ENCODE peak calls at places on chromosomes 7 and 10, in four cellular contexts. R is GM12865, G is NT2/D1, E is RWPE2. H is an unnamed sample.

GRCh38 chr7:155974186-155974897 is 162.1 kb upstream of the SHH start:
- DNase-seq in E (peak), R (no peak), G (no peak), H (no peak)

GRCh38 chr7:128005117-128005516 is 26.1 kb downstream of the LRRC4 start:
- DNase-seq in G (no peak), E (no peak), R (no peak), H (no peak)

GRCh38 chr7:66076459-66077329 is 1.1 kb downstream of the ASL start:
- DNase-seq in E (no peak), R (no peak), G (no peak), H (no peak)

GRCh38 chr7:70271617-70272081 is 673.4 kb downstream of the AUTS2 start:
- DNase-seq in R (no peak), G (no peak), E (no peak), H (no peak)

GRCh38 chr10:13536674-13537366 is 8.0 kb upstream of the BEND7 start:
- DNase-seq in E (no peak), R (peak), G (peak), H (peak)

GRCh38 chr10:103021897-103022286 is 103.8 kb downstream of the CNNM2 start:
- DNase-seq in R (no peak), E (no peak), G (no peak), H (no peak)

GRCh38 chr7:29457141-29457561 is 106.5 kb upstream of the PRR15 start:
- DNase-seq in E (no peak), R (no peak), G (peak), H (no peak)

GRCh38 chr10:46077141-46077554 is 31.1 kb upstream of the MSMB start:
- DNase-seq in G (no peak), E (no peak), R (no peak), H (peak)

GRCh38 chr10:79348640-79348988 is 1.3 kb downstream of the PPIF start:
- DNase-seq in E (no peak), R (no peak), G (no peak), H (no peak)

GRCh38 chr10:93758911-93759410 is 1.2 kb downstream of the LGI1 start:
- DNase-seq in G (no peak), E (no peak), R (no peak), H (no peak)

GRCh38 chr7:51299391-51300133 is 17.0 kb downstream of the COBL start:
- DNase-seq in R (no peak), E (no peak), G (no peak), H (no peak)

GRCh38 chr7:51300762-51301674 is 15.6 kb downstream of the COBL start:
- DNase-seq in G (no peak), E (no peak), R (no peak), H (no peak)

GRCh38 chr7:51301806-51302205 is 14.8 kb downstream of the COBL start:
- DNase-seq in G (no peak), E (no peak), R (no peak), H (no peak)

GRCh38 chr7:51304729-51305128 is 11.9 kb downstream of the COBL start:
- DNase-seq in R (no peak), E (no peak), G (no peak), H (no peak)

DNA sequence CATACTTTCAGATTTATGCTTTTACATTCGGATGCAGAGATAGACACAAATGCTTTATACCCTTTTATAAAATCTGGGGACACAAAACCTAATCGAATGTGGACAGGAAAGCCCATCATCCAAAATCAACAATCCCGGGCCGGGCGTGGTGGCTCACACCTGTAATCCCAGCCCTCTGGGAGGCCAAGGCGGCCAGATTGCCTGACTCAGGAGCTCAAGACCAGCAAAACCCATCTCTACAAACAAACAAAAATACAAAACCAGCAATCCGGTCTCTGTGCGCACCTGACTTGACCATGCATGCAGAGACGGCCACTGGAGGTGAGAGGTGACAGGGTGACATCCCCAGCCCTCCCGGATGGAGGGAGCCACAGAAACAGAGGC is 13.5 kb downstream of the COBL start:
- DNase-seq in R (no peak), E (no peak), G (no peak), H (no peak)
- H3K4me3 ChIP-seq in R (no peak), E (no peak), G (no peak), H (no peak)

DNA sequence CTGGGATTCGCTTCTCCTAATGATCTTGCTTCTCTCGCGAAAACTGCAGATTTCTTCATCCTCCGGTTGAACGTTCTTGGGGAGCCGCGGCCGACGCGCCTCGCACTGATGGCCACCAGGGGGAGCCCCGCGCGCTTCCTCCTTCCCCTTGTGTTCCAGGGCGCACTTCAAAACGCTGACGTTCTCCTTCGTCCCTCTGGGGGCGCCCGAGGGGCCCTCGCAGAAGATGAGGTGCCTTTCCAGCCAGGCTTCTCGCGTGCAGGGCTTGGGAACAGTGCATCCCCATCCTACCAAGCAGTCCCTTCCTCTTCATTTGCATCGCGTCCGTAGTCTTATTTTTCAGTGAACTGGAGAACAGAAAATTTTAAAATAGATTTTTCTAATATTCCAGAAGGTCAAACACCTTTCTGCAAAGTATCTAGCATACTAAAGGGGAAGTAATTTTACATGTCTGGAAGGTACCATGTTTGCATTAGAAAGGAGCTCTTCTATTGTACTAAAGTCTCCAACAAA is 22.5 kb downstream of the GSTO2 start:
- DNase-seq in E (peak), R (peak), G (peak), H (peak)
- H3K4me3 ChIP-seq in E (no peak), R (no peak), G (no peak), H (no peak)

DNA sequence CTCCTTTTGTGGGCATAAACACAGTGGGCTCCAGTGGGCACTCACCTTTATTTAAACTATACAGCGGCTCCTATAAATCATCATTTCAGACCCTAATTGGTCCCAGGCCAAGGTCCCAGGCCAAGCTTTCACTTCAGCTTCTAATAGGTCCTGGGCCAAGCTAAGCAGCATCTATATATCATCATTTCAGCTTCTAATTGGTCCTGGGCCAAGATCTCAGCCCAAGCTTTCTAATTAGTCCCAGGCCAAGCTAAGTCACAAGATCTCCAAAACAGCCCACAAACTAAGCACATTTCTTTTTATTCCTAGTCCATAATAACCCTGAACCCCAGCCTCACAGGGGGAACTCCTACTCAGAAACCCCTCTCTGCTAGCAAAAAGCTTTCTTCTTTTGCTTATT is 47.1 kb downstream of the ZNF680 start:
- DNase-seq in R (no peak), E (no peak), G (no peak), H (no peak)
- H3K4me3 ChIP-seq in R (no peak), E (no peak), G (no peak), H (no peak)

GRCh38 chr10:119658274-119658673 is 7.1 kb downstream of the BAG3 start:
- DNase-seq in E (peak), R (no peak), G (peak), H (no peak)
- H3K4me3 ChIP-seq in E (no peak), R (no peak), G (no peak), H (no peak)

GRCh38 chr7:151866761-151867650 is 9.9 kb downstream of the PRKAG2 start:
- DNase-seq in E (no peak), R (no peak), G (no peak), H (no peak)

GRCh38 chr7:151867912-151868804 is 8.8 kb downstream of the PRKAG2 start:
- DNase-seq in R (no peak), G (no peak), E (no peak), H (no peak)

GRCh38 chr7:151869968-151870918 is 6.7 kb downstream of the PRKAG2 start:
- DNase-seq in R (no peak), G (no peak), E (no peak), H (no peak)

GRCh38 chr7:151869457-151869856 is 7.5 kb downstream of the PRKAG2 start:
- DNase-seq in E (no peak), G (no peak), R (no peak), H (no peak)

GRCh38 chr7:151868805-151869188 is 8.1 kb downstream of the PRKAG2 start:
- DNase-seq in R (no peak), G (no peak), E (no peak), H (no peak)
- H3K4me3 ChIP-seq in R (no peak), G (no peak), E (no peak), H (no peak)

GRCh38 chr7:38330861-38331709 is 57.6 kb upstream of the TARP start:
- DNase-seq in R (peak), E (no peak), G (peak), H (no peak)
- H3K4me3 ChIP-seq in R (no peak), E (no peak), G (no peak), H (no peak)

GRCh38 chr7:102306916-102307677 is 20.4 kb downstream of the SH2B2 start:
- DNase-seq in G (peak), R (peak), E (peak), H (peak)
- H3K4me3 ChIP-seq in G (no peak), R (peak), E (no peak), H (no peak)

GRCh38 chr7:39463252-39463651 is 103.0 kb upstream of the YAE1 start:
- DNase-seq in E (no peak), G (no peak), R (no peak), H (no peak)

GRCh38 chr7:39468841-39469240 is 97.4 kb upstream of the YAE1 start:
- DNase-seq in G (no peak), E (no peak), R (no peak), H (no peak)

GRCh38 chr7:39461263-39461662 is 104.9 kb upstream of the YAE1 start:
- DNase-seq in E (no peak), G (no peak), R (no peak), H (no peak)

GRCh38 chr7:39464350-39465054 is 101.7 kb upstream of the YAE1 start:
- DNase-seq in R (no peak), G (no peak), E (no peak), H (no peak)

GRCh38 chr7:39465055-39465929 is 100.9 kb upstream of the YAE1 start:
- DNase-seq in G (peak), R (peak), E (no peak), H (peak)
- H3K4me3 ChIP-seq in G (no peak), R (no peak), E (no peak), H (peak)

DNA sequence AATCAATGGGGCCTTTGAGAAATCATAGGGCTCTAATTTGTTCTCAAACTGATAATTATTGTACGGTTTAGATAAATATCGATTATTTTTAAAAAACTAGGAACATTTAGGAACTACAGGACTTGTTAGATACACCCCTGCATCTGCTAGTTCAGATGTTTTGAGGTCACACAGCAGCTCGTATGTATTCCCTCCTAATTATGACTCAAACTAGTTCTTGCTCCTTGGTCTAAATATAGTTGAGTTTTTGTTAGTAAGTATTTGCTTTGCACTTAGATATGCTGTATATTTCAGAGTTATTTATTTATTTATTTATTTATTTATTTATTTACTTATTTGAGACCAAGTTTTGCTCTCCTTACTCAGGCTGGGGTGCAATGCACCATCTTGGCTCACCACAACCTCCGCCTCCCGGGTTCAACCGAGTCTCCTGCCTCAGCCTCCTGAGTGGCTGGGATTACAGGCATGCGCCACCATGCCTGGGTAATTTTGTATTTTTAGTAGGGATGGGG is 22.7 kb downstream of the PTER start:
- DNase-seq in E (no peak), G (no peak), R (no peak), H (no peak)
- H3K4me3 ChIP-seq in E (no peak), G (no peak), R (no peak), H (no peak)

H was measured in Jurkat, Clone E6-1.